ENCODE peak calls at places on chromosome 11, in four cellular contexts. Y is fibroblast of mammary gland, S is PC-3, L is cardiac fibroblast. I is an unnamed sample.

GRCh38 chr11:131491503-131491902 is 121.1 kb downstream of the NTM start:
- DNase-seq in S (no peak), L (peak), Y (peak), I (no peak)

GRCh38 chr11:130112071-130112830 is 42.6 kb downstream of the APLP2 start:
- DNase-seq in S (no peak), L (no peak), Y (no peak), I (no peak)

GRCh38 chr11:9820260-9820659 is 156.4 kb downstream of the SWAP70 start:
- DNase-seq in S (no peak), L (no peak), Y (no peak), I (no peak)

GRCh38 chr11:134762248-134763029 is 350.4 kb upstream of the B3GAT1 start:
- DNase-seq in S (peak), L (no peak), Y (peak), I (no peak)

GRCh38 chr11:95692526-95693270 is 96.9 kb downstream of the FAM76B start:
- DNase-seq in S (no peak), Y (no peak), L (peak), I (no peak)

GRCh38 chr11:42524534-42525227 is 787.1 kb upstream of the API5 start:
- DNase-seq in L (peak), S (peak), Y (peak), I (peak)

GRCh38 chr11:129577986-129578385 is 202.3 kb downstream of the BARX2 start:
- DNase-seq in S (no peak), L (no peak), Y (no peak), I (no peak)

GRCh38 chr11:18065572-18065971 is 19.5 kb upstream of the TPH1 start:
- DNase-seq in S (no peak), Y (no peak), L (no peak), I (no peak)

GRCh38 chr11:133894956-133895549 is 49.7 kb upstream of the SPATA19 start:
- DNase-seq in S (no peak), Y (no peak), L (no peak), I (peak)

GRCh38 chr11:120125005-120125404 is 12.9 kb downstream of the TRIM29 start:
- DNase-seq in L (peak), S (peak), Y (peak), I (no peak)

GRCh38 chr11:91497847-91498246 is 726.8 kb upstream of the FAT3 start:
- DNase-seq in Y (no peak), S (no peak), L (no peak), I (no peak)

GRCh38 chr11:91489989-91490388 is 734.6 kb upstream of the FAT3 start:
- DNase-seq in Y (no peak), S (no peak), L (no peak), I (no peak)

DNA sequence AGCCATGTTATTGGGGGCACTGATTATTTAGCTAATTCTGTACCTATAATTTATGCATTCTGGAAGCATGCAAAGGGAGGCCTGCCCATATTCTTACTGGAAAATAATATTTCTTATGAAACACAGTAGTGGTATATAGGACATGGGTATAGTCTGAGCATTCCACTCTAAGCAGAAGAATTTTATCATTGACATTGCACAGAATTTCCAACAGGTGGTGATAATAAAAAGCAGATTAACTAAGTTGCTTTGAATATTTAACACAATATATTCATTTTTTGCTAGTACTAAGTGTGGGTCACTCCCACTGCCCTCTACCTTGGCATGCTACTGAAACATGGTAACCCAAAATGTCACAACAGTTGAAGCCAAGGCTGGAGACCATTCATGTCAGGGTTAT is 728.8 kb upstream of the FAT3 start:
- DNase-seq in S (no peak), L (no peak), Y (no peak), I (no peak)
- TF ChIP-seq CTCF in S (peak), L (no peak), Y (no peak), I (no peak)

GRCh38 chr11:970319-970871 is 44.7 kb downstream of the AP2A2 start:
- DNase-seq in S (no peak), L (no peak), Y (no peak), I (no peak)
- TF ChIP-seq CTCF in S (no peak), L (no peak), Y (no peak), I (no peak)

DNA sequence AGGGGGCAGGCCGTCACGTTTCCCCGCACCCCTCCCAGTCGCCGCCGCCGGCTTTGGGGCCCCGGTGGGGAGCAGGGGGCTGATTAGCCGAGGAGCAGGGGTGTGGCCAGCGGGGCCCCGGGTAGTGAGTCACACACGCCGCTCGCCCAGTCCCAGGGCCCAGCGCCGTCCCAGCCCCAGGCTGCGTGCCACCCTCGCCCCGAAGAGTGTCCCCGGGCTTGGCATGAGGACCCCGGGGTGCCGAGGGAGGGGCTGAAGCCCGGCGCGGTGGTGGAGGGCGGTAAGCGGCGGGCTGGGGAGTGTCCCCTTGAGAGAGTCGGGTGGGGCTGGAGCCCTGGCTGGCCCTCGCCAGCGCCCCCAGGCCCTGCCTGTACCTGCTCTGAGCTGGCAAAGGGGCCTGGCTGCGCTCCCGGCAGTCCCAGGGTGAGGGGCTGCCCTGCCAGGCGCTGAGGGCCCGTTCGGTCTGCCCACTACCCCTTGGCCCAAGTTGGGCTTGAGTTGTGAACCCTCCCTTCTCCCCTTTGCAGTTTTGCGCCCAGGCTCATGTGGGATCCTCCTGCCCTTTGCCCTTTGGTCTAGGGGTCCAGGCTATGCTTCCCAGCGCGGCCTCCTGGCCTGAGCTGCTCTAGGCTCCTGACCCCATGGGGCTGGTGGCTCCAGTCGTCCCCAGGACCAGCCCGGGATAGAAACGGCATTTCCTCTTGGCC is 34.6 kb downstream of the PRDM11 start:
- DNase-seq in Y (peak), L (peak), S (peak), I (peak)
- TF ChIP-seq CTCF in Y (no peak), L (no peak), S (no peak), I (no peak)

GRCh38 chr11:32584921-32585320 is 1.3 kb downstream of the EIF3M start:
- DNase-seq in L (no peak), S (peak), Y (no peak), I (no peak)
- TF ChIP-seq CTCF in L (no peak), S (no peak), Y (no peak), I (no peak)

GRCh38 chr11:597166-597725 is 18.5 kb downstream of the IRF7 start:
- DNase-seq in Y (no peak), L (no peak), S (no peak), I (no peak)
- TF ChIP-seq CTCF in Y (no peak), L (peak), S (peak), I (no peak)

GRCh38 chr11:75339685-75340409 is 11.6 kb downstream of the ARRB1 start:
- DNase-seq in S (no peak), L (no peak), Y (no peak), I (no peak)
- TF ChIP-seq CTCF in S (peak), L (no peak), Y (no peak), I (no peak)